ENCODE peak calls at places on chromosomes 1 and 21, in eight cellular contexts. D, B, J, C, Y, O, L and I are unnamed samples.

GRCh38 chr1:178513278-178513983 is 522 bp downstream of the TEX35 start:
- DNase-seq in D (no peak), B (no peak), J (no peak), C (no peak), Y (no peak), O (peak; percentile 53), L (peak; percentile 17), I (peak; percentile 37)

GRCh38 chr21:34670220-34670961 is 1.6 kb downstream of the CLIC6 start:
- DNase-seq in D (no peak), B (no peak), J (peak; percentile 87), C (peak; percentile 32), Y (no peak), O (peak; percentile 35), L (no peak), I (no peak)

GRCh38 chr21:33189237-33189636 is 40.5 kb upstream of the IFNAR2 start:
- DNase-seq in D (no peak), B (no peak), J (no peak), C (no peak), Y (no peak), O (no peak), L (no peak), I (no peak)

GRCh38 chr1:46606255-46606965 is 2.3 kb upstream of the MKNK1 start:
- DNase-seq in D (no peak), B (no peak), J (no peak), C (no peak), Y (no peak), O (no peak), L (peak; percentile 25), I (no peak)

GRCh38 chr1:212234431-212235298 is 50.5 kb upstream of the PPP2R5A start:
- DNase-seq in D (peak; percentile 73), B (peak; percentile 69), J (no peak), C (no peak), Y (peak; percentile 81), O (no peak), L (peak; percentile 98), I (no peak)

GRCh38 chr1:62712625-62713243 is 24.5 kb upstream of the DOCK7 start:
- DNase-seq in D (no peak), B (no peak), J (no peak), C (no peak), Y (no peak), O (no peak), L (no peak), I (no peak)

GRCh38 chr1:88549536-88549935 is 134.5 kb upstream of the PKN2 start:
- DNase-seq in D (peak; percentile 7), B (no peak), J (no peak), C (no peak), Y (no peak), O (no peak), L (peak; percentile 3), I (no peak)

GRCh38 chr1:1067284-1068076 is 6.6 kb downstream of the RNF223 start:
- DNase-seq in D (no peak), B (no peak), J (peak; percentile 88), C (no peak), Y (no peak), O (peak; percentile 76), L (no peak), I (no peak)

GRCh38 chr1:49163041-49163440 is 386.4 kb upstream of the BEND5 start:
- DNase-seq in D (no peak), B (no peak), J (no peak), C (no peak), Y (no peak), O (no peak), L (no peak), I (no peak)

GRCh38 chr1:218878369-218878768 is 295.3 kb upstream of the LYPLAL1 start:
- DNase-seq in D (no peak), B (no peak), J (no peak), C (no peak), Y (no peak), O (no peak), L (peak; percentile 68), I (no peak)

GRCh38 chr1:31297273-31298247 is 728 bp downstream of the ZCCHC17 start:
- DNase-seq in D (no peak), B (no peak), J (no peak), C (no peak), Y (no peak), O (no peak), L (peak; percentile 37), I (no peak)

GRCh38 chr1:108852541-108852940 is 4.4 kb downstream of the AKNAD1 start:
- DNase-seq in D (no peak), B (no peak), J (no peak), C (no peak), Y (peak; percentile 16), O (no peak), L (no peak), I (no peak)

GRCh38 chr1:110554871-110555801 is 36.2 kb upstream of the KCNA10 start:
- DNase-seq in D (no peak), B (peak; percentile 44), J (peak; percentile 92), C (peak; percentile 53), Y (peak; percentile 66), O (peak; percentile 53), L (peak; percentile 1), I (peak; percentile 65)

GRCh38 chr21:41196990-41197389 is 29.0 kb downstream of the BACE2 start:
- DNase-seq in D (no peak), B (no peak), J (no peak), C (no peak), Y (no peak), O (no peak), L (peak; percentile 43), I (no peak)

GRCh38 chr1:12275370-12275769 is 45.5 kb downstream of the VPS13D start:
- DNase-seq in D (no peak), B (no peak), J (no peak), C (peak; percentile 65), Y (peak; percentile 10), O (peak; percentile 30), L (no peak), I (no peak)

GRCh38 chr1:94646786-94647555 is 105.4 kb upstream of the F3 start:
- DNase-seq in D (no peak), B (no peak), J (no peak), C (no peak), Y (no peak), O (no peak), L (peak; percentile 41), I (no peak)
- TF ChIP-seq POLR2A in D (no peak), B (no peak), J (no peak), C (no peak), Y (no peak), O (no peak), L (no peak), I (no peak)

GRCh38 chr1:147105909-147106308 is 66.4 kb downstream of the PRKAB2 start:
- DNase-seq in D (no peak), B (no peak), J (no peak), C (no peak), Y (no peak), O (no peak), L (no peak), I (no peak)
- H3K27ac ChIP-seq in D (no peak overlapping the region), B (no peak overlapping the region), J (no peak overlapping the region), C (no peak overlapping the region), Y (no peak overlapping the region), O (no peak overlapping the region), L (no peak overlapping the region), I (no peak overlapping the region)

DNA sequence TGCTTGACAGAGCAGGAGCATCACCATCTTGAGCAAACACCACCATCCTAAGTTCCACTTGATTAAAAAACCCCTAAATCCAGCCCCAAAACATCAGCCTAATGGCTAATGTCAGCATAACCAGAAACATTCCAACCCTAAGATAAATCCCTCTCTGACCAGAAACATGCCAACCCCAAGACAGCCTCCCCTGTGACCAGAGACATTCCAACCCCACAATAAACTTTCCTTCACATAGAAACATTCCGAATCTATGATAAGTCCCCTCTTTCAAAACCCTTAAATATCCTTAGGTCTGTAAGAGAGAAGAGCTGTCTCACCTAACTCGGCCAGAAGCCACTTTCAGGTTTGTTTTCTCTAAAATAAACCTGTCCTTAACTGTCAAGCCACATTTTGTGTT is 17.4 kb upstream of the SLC2A5 start:
- DNase-seq in D (no peak), B (no peak), J (no peak), C (no peak), Y (no peak), O (no peak), L (no peak), I (no peak)
- TF ChIP-seq POLR2A in D (no peak), B (no peak), J (no peak), C (no peak), Y (no peak), O (no peak), L (no peak), I (no peak)

GRCh38 chr1:44029260-44029910 is 1.9 kb downstream of the SLC6A9 start:
- DNase-seq in D (no peak), B (no peak), J (no peak), C (no peak), Y (no peak), O (no peak), L (no peak), I (no peak)

GRCh38 chr1:44031900-44032817 is 897 bp upstream of the SLC6A9 start:
- DNase-seq in D (no peak), B (no peak), J (no peak), C (no peak), Y (peak; percentile 60), O (peak; percentile 55), L (peak; percentile 41), I (no peak)

GRCh38 chr1:44030606-44031050 is 634 bp downstream of the SLC6A9 start:
- DNase-seq in D (no peak), B (no peak), J (peak; percentile 91), C (peak; percentile 58), Y (peak; percentile 42), O (no peak), L (peak; percentile 34), I (peak; percentile 38)

GRCh38 chr1:44031051-44031899 is at the start of gene SLC6A9:
- DNase-seq in D (no peak), B (peak; percentile 53), J (peak; percentile 90), C (peak; percentile 69), Y (peak; percentile 85), O (peak; percentile 69), L (peak; percentile 81), I (peak; percentile 67)

DNA sequence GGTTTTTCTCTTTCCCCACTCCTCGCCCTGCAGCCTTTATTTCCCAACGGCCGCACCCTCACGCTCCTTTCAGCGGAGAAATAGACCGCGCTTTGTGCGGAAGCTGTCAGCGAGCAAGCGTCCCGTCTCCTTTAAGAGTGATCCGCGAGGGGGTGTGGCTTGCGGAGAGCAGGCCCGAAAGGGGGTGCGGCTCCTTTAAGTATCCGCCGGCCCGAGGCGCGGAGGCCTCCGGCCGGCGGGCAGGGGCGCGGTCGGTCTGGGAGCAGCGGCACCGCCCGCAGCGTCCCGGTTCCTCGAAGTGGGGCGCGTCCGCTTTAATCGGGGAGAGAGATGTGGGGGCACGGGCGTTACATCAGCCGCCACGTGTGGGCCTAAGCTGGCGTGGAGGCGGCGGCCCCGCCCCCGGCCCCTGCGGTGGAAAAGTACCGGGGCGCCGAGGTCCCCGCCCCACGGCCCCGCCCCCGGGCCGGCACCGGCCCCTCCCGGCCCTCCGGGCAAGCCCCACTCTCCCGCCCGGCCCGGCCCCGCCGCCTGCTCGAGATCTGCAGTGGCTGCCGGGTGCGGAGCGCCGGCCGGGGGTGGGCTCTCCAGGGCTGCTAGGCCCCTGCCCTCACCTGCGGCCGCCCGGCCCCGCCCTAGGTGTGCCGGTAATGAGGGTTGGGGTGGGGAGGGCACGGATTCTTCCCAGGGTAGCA is 1.2 kb downstream of the SLC6A9 start:
- DNase-seq in D (peak; percentile 86), B (peak; percentile 87), J (peak; percentile 98), C (peak; percentile 84), Y (peak; percentile 94), O (peak; percentile 93), L (peak; percentile 86), I (peak; percentile 95)
- H3K27ac ChIP-seq in D (peak overlapping the region; percentile 91), B (no peak overlapping the region), J (peak overlapping the region; percentile 89), C (peak overlapping the region; percentile 92), Y (peak overlapping the region; percentile 84), O (peak overlapping the region; percentile 92), L (peak overlapping the region; percentile 88), I (peak overlapping the region; percentile 93)